ENCODE peak calls at places on chromosomes 5 and 9, in nine cellular contexts. J is ovary; M is cardiac muscle cell; O is lower lobe of right lung; A is HCT116; T is IMR-90; H is A549; N is astrocyte; W is CD8-positive, alpha-beta T cell. D is an unnamed sample. For H3K4me1, the result is how much of the 10 kb centered on the place peaks cover.

GRCh38 chr9:95313010-95313498 is 4.5 kb downstream of the FANCC start:
- DNase-seq in J (peak), M (peak), O (peak), A (peak), T (peak), H (peak), N (peak), W (no peak), D (peak)

GRCh38 chr9:34318163-34318790 is 10.8 kb downstream of the KIF24 start:
- DNase-seq in J (no peak), M (no peak), O (no peak), A (no peak), T (no peak), H (no peak), N (no peak), W (no peak), D (peak)

GRCh38 chr9:121736147-121736721 is 84.8 kb downstream of the DAB2IP start:
- DNase-seq in J (peak), M (peak), O (peak), A (no peak), T (peak), H (peak), N (no peak), W (no peak), D (peak)

GRCh38 chr5:132224721-132225120 is 2.9 kb downstream of the P4HA2 start:
- DNase-seq in J (no peak), M (no peak), O (no peak), A (no peak), T (peak), H (no peak), N (peak), W (no peak), D (no peak)

GRCh38 chr5:125455041-125455440 is 708.6 kb upstream of the ZNF608 start:
- DNase-seq in J (no peak), M (peak), O (no peak), A (no peak), T (peak), H (no peak), N (peak), W (no peak), D (no peak)

GRCh38 chr5:180291234-180291940 is 496 bp downstream of the MAPK9 start:
- DNase-seq in J (peak), M (no peak), O (no peak), A (no peak), T (no peak), H (no peak), N (no peak), W (no peak), D (no peak)

GRCh38 chr5:60101561-60101960 is 208.0 kb upstream of the PDE4D start:
- DNase-seq in J (no peak), M (no peak), O (no peak), A (no peak), T (no peak), H (no peak), N (peak), W (no peak), D (no peak)

GRCh38 chr5:1038417-1039209 is 30.0 kb downstream of the NKD2 start:
- DNase-seq in J (peak), M (no peak), O (peak), A (no peak), T (no peak), H (no peak), N (no peak), W (no peak), D (peak)

GRCh38 chr9:133119039-133119438 is 2.0 kb downstream of the RALGDS start:
- DNase-seq in J (no peak), M (no peak), O (peak), A (no peak), T (no peak), H (no peak), N (no peak), W (no peak), D (peak)

GRCh38 chr5:25006734-25007133 is 362.0 kb upstream of the CDH10 start:
- DNase-seq in J (no peak), M (no peak), O (no peak), A (no peak), T (no peak), H (peak), N (peak), W (no peak), D (no peak)

GRCh38 chr5:113038714-113039113 is 62.1 kb downstream of the DCP2 start:
- DNase-seq in J (no peak), M (peak), O (no peak), A (peak), T (peak), H (no peak), N (peak), W (no peak), D (no peak)

GRCh38 chr5:376951-377325 is 55.4 kb downstream of the AHRR start:
- DNase-seq in J (no peak), M (no peak), O (no peak), A (no peak), T (no peak), H (no peak), N (no peak), W (no peak), D (no peak)

GRCh38 chr5:80268916-80269315 is 13.1 kb upstream of the SERINC5 start:
- DNase-seq in J (no peak), M (no peak), O (no peak), A (no peak), T (peak), H (no peak), N (no peak), W (no peak), D (no peak)

GRCh38 chr5:122192883-122193496 is 63.6 kb downstream of the ZNF474 start:
- DNase-seq in J (peak), M (peak), O (no peak), A (peak), T (peak), H (peak), N (peak), W (no peak), D (no peak)

GRCh38 chr9:124869466-124869985 is 7.6 kb downstream of the ARPC5L start:
- DNase-seq in J (peak), M (no peak), O (no peak), A (no peak), T (no peak), H (no peak), N (no peak), W (peak), D (no peak)

GRCh38 chr9:100432736-100433135 is 5.8 kb downstream of the MSANTD3 start:
- DNase-seq in J (no peak), M (no peak), O (no peak), A (no peak), T (no peak), H (no peak), N (no peak), W (no peak), D (no peak)

GRCh38 chr9:128947423-128948310 is at the start of the genes DOLK and NUP188:
- DNase-seq in J (peak), M (peak), O (peak), A (peak), T (peak), H (peak), N (peak), W (peak), D (peak)

GRCh38 chr5:6943749-6944148 is 230.5 kb downstream of the TENT4A start:
- DNase-seq in J (no peak), M (no peak), O (no peak), A (no peak), T (no peak), H (no peak), N (no peak), W (no peak), D (no peak)

GRCh38 chr9:105053209-105053652 is 125.3 kb upstream of the ABCA1 start:
- DNase-seq in J (no peak), M (peak), O (no peak), A (no peak), T (peak), H (peak), N (peak), W (no peak), D (no peak)

GRCh38 chr5:93359296-93359957 is 221.6 kb downstream of the NR2F1-AS1 start:
- DNase-seq in J (no peak), M (peak), O (no peak), A (peak), T (peak), H (peak), N (peak), W (no peak), D (no peak)

GRCh38 chr9:35689601-35690446 is at the start of gene TPM2:
- DNase-seq in J (peak), M (peak), O (peak), A (peak), T (peak), H (peak), N (peak), W (no peak), D (no peak)

GRCh38 chr9:114409103-114409780 is 21.5 kb upstream of the AKNA start:
- DNase-seq in J (no peak), M (peak), O (no peak), A (no peak), T (peak), H (peak), N (peak), W (no peak), D (no peak)

GRCh38 chr5:410911-411517 is 32.0 kb upstream of the EXOC3 start:
- DNase-seq in J (no peak), M (no peak), O (no peak), A (no peak), T (peak), H (no peak), N (no peak), W (no peak), D (no peak)

GRCh38 chr5:138542120-138542955 is 698 bp downstream of the ETF1 start:
- DNase-seq in J (peak), M (peak), O (no peak), A (no peak), T (peak), H (no peak), N (no peak), W (no peak), D (no peak)

GRCh38 chr9:131539223-131539923 is 6.0 kb upstream of the PRRT1B start:
- DNase-seq in J (no peak), M (no peak), O (no peak), A (no peak), T (no peak), H (no peak), N (no peak), W (peak), D (no peak)

GRCh38 chr9:131661954-131662621 is 77.8 kb downstream of the RAPGEF1 start:
- DNase-seq in J (no peak), M (no peak), O (no peak), A (no peak), T (no peak), H (no peak), N (no peak), W (peak), D (no peak)

GRCh38 chr5:75438722-75439121 is 72.7 kb downstream of the CERT1 start:
- DNase-seq in J (no peak), M (no peak), O (no peak), A (no peak), T (no peak), H (no peak), N (no peak), W (no peak), D (no peak)

GRCh38 chr9:122923947-122924346 is 7.4 kb downstream of the ZBTB26 start:
- DNase-seq in J (no peak), M (no peak), O (no peak), A (no peak), T (no peak), H (no peak), N (no peak), W (no peak), D (no peak)

GRCh38 chr5:26660116-26660515 is 378.3 kb downstream of the CDH9 start:
- DNase-seq in J (no peak), M (no peak), O (no peak), A (no peak), T (no peak), H (no peak), N (no peak), W (no peak), D (no peak)

GRCh38 chr9:127796225-127796813 is 6.4 kb upstream of the FPGS start:
- DNase-seq in J (peak), M (no peak), O (peak), A (no peak), T (peak), H (no peak), N (peak), W (no peak), D (peak)

GRCh38 chr9:97895695-97896332 is 26.5 kb downstream of the TRMO start:
- DNase-seq in J (no peak), M (peak), O (no peak), A (peak), T (peak), H (peak), N (no peak), W (no peak), D (no peak)

GRCh38 chr9:70962761-70963445 is 158.5 kb downstream of the TRPM3 start:
- DNase-seq in J (no peak), M (peak), O (no peak), A (no peak), T (peak), H (no peak), N (no peak), W (no peak), D (no peak)

GRCh38 chr5:102796014-102796413 is 40.9 kb downstream of the PAM start:
- DNase-seq in J (no peak), M (no peak), O (no peak), A (no peak), T (no peak), H (no peak), N (no peak), W (no peak), D (peak)

GRCh38 chr5:56075361-56075760 is 80.6 kb upstream of the IL6ST start:
- DNase-seq in J (no peak), M (peak), O (no peak), A (no peak), T (peak), H (no peak), N (peak), W (no peak), D (no peak)

GRCh38 chr9:114069476-114070187 is 8.5 kb downstream of the AMBP start:
- DNase-seq in J (no peak), M (no peak), O (no peak), A (no peak), T (no peak), H (no peak), N (no peak), W (no peak), D (peak)

GRCh38 chr9:104775961-104776360 is 12.0 kb downstream of the NIPSNAP3B start:
- DNase-seq in J (no peak), M (no peak), O (no peak), A (no peak), T (no peak), H (no peak), N (no peak), W (no peak), D (no peak)

GRCh38 chr5:14267166-14267838 is 124.2 kb downstream of the TRIO start:
- DNase-seq in J (no peak), M (peak), O (no peak), A (no peak), T (no peak), H (peak), N (peak), W (no peak), D (no peak)

GRCh38 chr5:107100121-107100520 is 570.6 kb downstream of the EFNA5 start:
- DNase-seq in J (no peak), M (no peak), O (no peak), A (no peak), T (no peak), H (no peak), N (peak), W (no peak), D (no peak)

GRCh38 chr9:38017149-38017884 is 51.7 kb downstream of the SHB start:
- DNase-seq in J (no peak), M (peak), O (peak), A (no peak), T (peak), H (peak), N (peak), W (no peak), D (peak)

GRCh38 chr9:38019731-38020130 is 49.3 kb downstream of the SHB start:
- DNase-seq in J (no peak), M (no peak), O (no peak), A (no peak), T (peak), H (no peak), N (no peak), W (no peak), D (no peak)

GRCh38 chr9:38018964-38019602 is 49.9 kb downstream of the SHB start:
- DNase-seq in J (no peak), M (peak), O (peak), A (no peak), T (peak), H (peak), N (peak), W (no peak), D (no peak)

GRCh38 chr9:38017885-38018186 is 51.2 kb downstream of the SHB start:
- DNase-seq in J (no peak), M (no peak), O (no peak), A (no peak), T (no peak), H (no peak), N (no peak), W (no peak), D (no peak)

DNA sequence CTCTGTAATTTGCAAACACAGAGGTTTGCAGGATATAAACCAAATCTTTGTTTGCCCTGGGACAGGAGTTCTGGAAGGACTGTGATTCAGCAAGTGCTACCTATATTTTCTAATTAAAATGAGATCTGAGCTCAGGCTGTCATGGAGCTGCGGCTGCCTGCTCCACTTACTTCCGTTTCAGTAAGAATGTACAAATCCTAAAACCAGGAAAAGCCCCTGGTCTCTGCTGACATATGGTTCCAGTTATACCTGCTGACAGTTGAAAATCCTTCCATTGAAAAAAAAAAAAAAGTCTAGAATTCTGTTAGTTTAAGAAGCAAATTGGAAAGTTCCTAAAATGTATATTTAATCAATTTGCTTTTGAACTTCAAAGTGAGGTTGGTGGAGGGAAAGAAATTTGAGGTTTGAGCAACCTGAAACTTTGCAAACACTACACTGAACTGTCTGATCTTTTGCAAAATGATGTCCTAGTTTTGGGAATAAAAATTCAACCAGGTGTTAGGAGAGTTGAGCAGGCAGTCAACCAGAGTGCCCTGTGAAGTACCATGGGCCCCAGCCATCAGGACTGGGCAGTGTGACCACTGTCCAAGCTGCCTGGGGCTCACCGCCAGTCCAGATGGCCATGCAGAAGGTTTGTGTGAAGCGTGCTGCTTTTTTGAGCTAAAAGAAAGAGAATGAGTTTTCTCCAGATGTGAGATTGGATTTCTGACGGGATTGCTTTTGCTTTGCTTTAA is 50.6 kb downstream of the SHB start:
- DNase-seq in J (no peak), M (no peak), O (no peak), A (no peak), T (no peak), H (no peak), N (no peak), W (no peak), D (peak)
- H3K4me1 ChIP-seq in J (under half), M (half or more), O (half or more), A (under half), T (under half), H (half or more), N (half or more), W (under half), D (half or more)

GRCh38 chr5:143449772-143450171 is 46.3 kb upstream of the NR3C1 start:
- DNase-seq in J (no peak), M (no peak), O (no peak), A (no peak), T (peak), H (no peak), N (no peak), W (no peak), D (no peak)

GRCh38 chr5:143454936-143455516 is 51.5 kb upstream of the NR3C1 start:
- DNase-seq in J (no peak), M (no peak), O (no peak), A (no peak), T (no peak), H (no peak), N (no peak), W (no peak), D (no peak)

GRCh38 chr5:143448518-143448917 is 45.0 kb upstream of the NR3C1 start:
- DNase-seq in J (no peak), M (no peak), O (no peak), A (peak), T (no peak), H (no peak), N (no peak), W (no peak), D (no peak)

GRCh38 chr5:143456952-143457547 is 53.6 kb upstream of the NR3C1 start:
- DNase-seq in J (no peak), M (peak), O (no peak), A (peak), T (peak), H (peak), N (peak), W (no peak), D (no peak)

GRCh38 chr5:143453722-143454121 is 50.2 kb upstream of the NR3C1 start:
- DNase-seq in J (no peak), M (no peak), O (no peak), A (no peak), T (no peak), H (no peak), N (no peak), W (no peak), D (no peak)
- H3K27ac ChIP-seq in J (no peak), M (no peak), O (no peak), A (no peak), T (no peak), H (peak), N (no peak), W (no peak), D (no peak)

GRCh38 chr9:75927351-75927750 is 36.9 kb downstream of the PCSK5 start:
- DNase-seq in J (no peak), M (no peak), O (no peak), A (no peak), T (no peak), H (no peak), N (no peak), W (no peak), D (no peak)
- TF ChIP-seq CTCF in J (no peak), M (no peak), O (no peak), A (no peak), T (no peak), H (no peak), N (no peak), W (no peak), D (no peak)

GRCh38 chr5:174402224-174402812 is 322.1 kb upstream of the MSX2 start:
- DNase-seq in J (no peak), M (no peak), O (no peak), A (no peak), T (no peak), H (no peak), N (no peak), W (no peak), D (no peak)

GRCh38 chr5:174404848-174405247 is 319.5 kb upstream of the MSX2 start:
- DNase-seq in J (no peak), M (no peak), O (no peak), A (no peak), T (no peak), H (no peak), N (no peak), W (no peak), D (no peak)

GRCh38 chr5:174398171-174398570 is 326.2 kb upstream of the MSX2 start:
- DNase-seq in J (no peak), M (no peak), O (no peak), A (no peak), T (no peak), H (no peak), N (no peak), W (no peak), D (no peak)

GRCh38 chr5:174399411-174399810 is 325.0 kb upstream of the MSX2 start:
- DNase-seq in J (no peak), M (no peak), O (no peak), A (no peak), T (no peak), H (no peak), N (no peak), W (no peak), D (no peak)

GRCh38 chr5:174401793-174402192 is 322.6 kb upstream of the MSX2 start:
- DNase-seq in J (no peak), M (no peak), O (no peak), A (no peak), T (no peak), H (no peak), N (no peak), W (no peak), D (no peak)
- H3K4me1 ChIP-seq in J (under half), M (under half), O (under half), A (under half), T (under half), H (under half), N (under half), W (under half), D (under half)

D was measured in right lobe of liver.